ENCODE peak calls at places on chromosomes 2 and 18, in seven cellular contexts. One of them, this sample, is unnamed.

GRCh38 chr2:215579809-215580208 is 143.9 kb upstream of the FN1 start:
- DNase-seq in HCT116: no peak
- DNase-seq in SK-N-SH: no peak
- DNase-seq in HepG2: peak
- DNase-seq in GM12878: no peak
- DNase-seq in K562: no peak
- DNase-seq in H1: no peak
- DNase-seq in this sample: no peak

GRCh38 chr2:157305713-157306110 is 19.9 kb downstream of the ERMN start:
- DNase-seq in HCT116: no peak
- DNase-seq in SK-N-SH: no peak
- DNase-seq in HepG2: no peak
- DNase-seq in GM12878: no peak
- DNase-seq in K562: no peak
- DNase-seq in H1: no peak
- DNase-seq in this sample: no peak

GRCh38 chr2:65355190-65355831 is 77.1 kb downstream of the SPRED2 start:
- DNase-seq in HCT116: no peak
- DNase-seq in SK-N-SH: no peak
- DNase-seq in HepG2: no peak
- DNase-seq in GM12878: no peak
- DNase-seq in K562: no peak
- DNase-seq in H1: no peak
- DNase-seq in this sample: no peak

GRCh38 chr2:10344105-10345066 is 41.7 kb downstream of the HPCAL1 start:
- DNase-seq in HCT116: no peak
- DNase-seq in SK-N-SH: peak
- DNase-seq in HepG2: no peak
- DNase-seq in GM12878: no peak
- DNase-seq in K562: no peak
- DNase-seq in H1: no peak
- DNase-seq in this sample: no peak

GRCh38 chr2:9380702-9381628 is 42.4 kb downstream of the ITGB1BP1 start:
- DNase-seq in HCT116: peak
- DNase-seq in SK-N-SH: no peak
- DNase-seq in HepG2: peak
- DNase-seq in GM12878: no peak
- DNase-seq in K562: no peak
- DNase-seq in H1: no peak
- DNase-seq in this sample: no peak

GRCh38 chr2:202982779-202983491 is 31.7 kb upstream of the NBEAL1 start:
- DNase-seq in HCT116: no peak
- DNase-seq in SK-N-SH: no peak
- DNase-seq in HepG2: no peak
- DNase-seq in GM12878: no peak
- DNase-seq in K562: no peak
- DNase-seq in H1: no peak
- DNase-seq in this sample: no peak

GRCh38 chr18:12043811-12044210 is 49.8 kb upstream of the ANKRD62 start:
- DNase-seq in HCT116: no peak
- DNase-seq in SK-N-SH: no peak
- DNase-seq in HepG2: no peak
- DNase-seq in GM12878: no peak
- DNase-seq in K562: no peak
- DNase-seq in H1: no peak
- DNase-seq in this sample: no peak

GRCh38 chr18:9671214-9671613 is 36.9 kb upstream of the RAB31 start:
- DNase-seq in HCT116: no peak
- DNase-seq in SK-N-SH: no peak
- DNase-seq in HepG2: no peak
- DNase-seq in GM12878: no peak
- DNase-seq in K562: no peak
- DNase-seq in H1: no peak
- DNase-seq in this sample: no peak

GRCh38 chr2:43538034-43538670 is 57.7 kb downstream of the THADA start:
- DNase-seq in HCT116: no peak
- DNase-seq in SK-N-SH: no peak
- DNase-seq in HepG2: no peak
- DNase-seq in GM12878: no peak
- DNase-seq in K562: no peak
- DNase-seq in H1: no peak
- DNase-seq in this sample: no peak

GRCh38 chr2:99335911-99336779 is at the start of gene TXNDC9:
- DNase-seq in HCT116: peak
- DNase-seq in SK-N-SH: peak
- DNase-seq in HepG2: peak
- DNase-seq in GM12878: peak
- DNase-seq in K562: peak
- DNase-seq in H1: peak
- DNase-seq in this sample: peak

DNA sequence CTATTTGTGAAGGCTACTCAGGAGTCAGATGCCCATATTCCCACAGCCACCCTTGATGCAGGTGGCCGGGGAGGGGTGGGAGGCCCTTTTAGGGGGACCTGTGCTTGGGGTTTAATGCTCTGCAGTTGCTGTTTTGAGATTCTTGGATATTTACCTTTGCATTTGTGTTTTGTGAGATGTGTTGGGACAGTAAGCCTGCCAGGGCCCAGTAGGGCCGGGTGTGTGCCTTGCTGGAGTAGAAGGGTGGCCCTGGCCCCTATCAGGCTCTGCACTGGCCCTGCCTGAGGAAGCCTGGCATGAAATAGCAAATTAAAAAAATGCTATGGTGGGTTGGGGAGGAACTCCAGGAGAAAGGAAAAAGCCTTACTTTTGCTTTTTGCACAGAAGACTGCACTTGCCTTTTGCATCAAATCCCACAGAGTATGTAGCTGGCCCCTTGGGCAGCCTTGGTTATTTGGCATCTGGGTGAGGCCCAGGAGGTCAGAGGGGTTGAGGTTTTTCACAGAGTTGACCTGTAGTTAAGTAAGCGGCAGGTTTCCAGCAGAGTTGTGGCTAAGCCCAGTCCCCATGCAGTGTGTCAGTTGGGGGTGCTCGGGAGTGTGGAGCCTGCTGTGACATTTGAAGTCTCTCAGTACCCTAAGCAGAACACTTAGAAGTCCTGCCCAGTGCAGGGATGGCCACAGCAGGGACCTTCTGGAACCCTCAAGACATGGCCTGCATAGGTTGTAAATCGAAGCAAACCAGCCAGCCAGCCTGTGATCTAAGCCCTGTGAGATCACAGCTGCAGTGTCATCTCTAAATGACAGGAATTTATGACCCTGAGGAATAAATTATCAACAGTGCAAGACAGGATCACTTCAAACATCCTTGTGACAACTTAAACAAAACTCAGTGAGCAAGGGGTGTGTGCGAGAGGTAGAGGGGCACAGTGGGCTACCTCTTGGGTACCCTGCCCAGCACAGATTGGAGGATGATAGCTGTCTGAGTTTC is 68.8 kb downstream of the SH3RF3 start:
- DNase-seq in HCT116: no peak
- DNase-seq in SK-N-SH: no peak
- DNase-seq in HepG2: no peak
- DNase-seq in GM12878: no peak
- DNase-seq in K562: no peak
- DNase-seq in H1: no peak
- DNase-seq in this sample: no peak
- TF ChIP-seq JUND in HCT116: no peak
- TF ChIP-seq JUND in SK-N-SH: no peak
- TF ChIP-seq JUND in HepG2: no peak
- TF ChIP-seq JUND in GM12878: no peak
- TF ChIP-seq JUND in K562: no peak
- TF ChIP-seq JUND in H1: no peak
- TF ChIP-seq JUND in this sample: no peak

DNA sequence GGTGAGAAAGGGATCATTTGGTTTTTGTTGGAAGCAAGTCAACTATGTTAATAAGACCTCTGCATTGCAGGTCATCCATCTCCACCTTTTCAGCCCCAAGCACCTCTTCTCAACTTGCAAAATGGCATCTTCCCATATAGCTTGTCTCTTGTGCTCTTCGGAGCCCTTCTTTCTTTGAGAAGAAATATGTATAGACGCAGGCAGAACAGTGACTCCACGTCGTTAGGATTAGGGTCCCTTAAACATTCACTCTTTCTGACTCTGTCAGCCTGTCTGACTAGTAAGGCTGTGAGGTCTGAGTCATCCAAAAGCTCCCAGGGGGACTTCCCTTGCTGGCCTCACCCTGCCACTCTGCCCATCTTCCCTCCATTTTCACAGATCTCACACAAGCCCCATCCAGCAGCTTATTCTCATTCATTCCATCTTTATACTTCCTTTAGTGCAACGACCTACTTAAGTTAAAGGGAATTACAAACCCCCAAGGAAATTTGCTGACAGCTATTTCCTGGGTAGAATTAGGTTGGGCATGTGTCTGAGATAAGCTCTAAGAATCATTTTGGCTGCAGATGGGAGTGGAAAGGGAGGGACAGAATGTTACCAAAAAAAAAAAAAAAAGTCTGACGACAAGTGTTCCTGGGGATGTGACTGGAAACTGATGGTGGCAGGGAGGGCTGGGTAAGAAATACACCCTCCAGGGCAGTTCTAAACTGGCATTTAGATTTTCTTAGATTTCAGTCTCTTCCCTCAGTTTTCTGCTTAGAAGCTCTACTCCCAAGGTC is 37.7 kb upstream of the MEX3C start:
- DNase-seq in HCT116: no peak
- DNase-seq in SK-N-SH: no peak
- DNase-seq in HepG2: no peak
- DNase-seq in GM12878: no peak
- DNase-seq in K562: no peak
- DNase-seq in H1: no peak
- DNase-seq in this sample: no peak
- TF ChIP-seq JUND in HCT116: no peak
- TF ChIP-seq JUND in SK-N-SH: no peak
- TF ChIP-seq JUND in HepG2: no peak
- TF ChIP-seq JUND in GM12878: no peak
- TF ChIP-seq JUND in K562: no peak
- TF ChIP-seq JUND in H1: no peak
- TF ChIP-seq JUND in this sample: no peak

DNA sequence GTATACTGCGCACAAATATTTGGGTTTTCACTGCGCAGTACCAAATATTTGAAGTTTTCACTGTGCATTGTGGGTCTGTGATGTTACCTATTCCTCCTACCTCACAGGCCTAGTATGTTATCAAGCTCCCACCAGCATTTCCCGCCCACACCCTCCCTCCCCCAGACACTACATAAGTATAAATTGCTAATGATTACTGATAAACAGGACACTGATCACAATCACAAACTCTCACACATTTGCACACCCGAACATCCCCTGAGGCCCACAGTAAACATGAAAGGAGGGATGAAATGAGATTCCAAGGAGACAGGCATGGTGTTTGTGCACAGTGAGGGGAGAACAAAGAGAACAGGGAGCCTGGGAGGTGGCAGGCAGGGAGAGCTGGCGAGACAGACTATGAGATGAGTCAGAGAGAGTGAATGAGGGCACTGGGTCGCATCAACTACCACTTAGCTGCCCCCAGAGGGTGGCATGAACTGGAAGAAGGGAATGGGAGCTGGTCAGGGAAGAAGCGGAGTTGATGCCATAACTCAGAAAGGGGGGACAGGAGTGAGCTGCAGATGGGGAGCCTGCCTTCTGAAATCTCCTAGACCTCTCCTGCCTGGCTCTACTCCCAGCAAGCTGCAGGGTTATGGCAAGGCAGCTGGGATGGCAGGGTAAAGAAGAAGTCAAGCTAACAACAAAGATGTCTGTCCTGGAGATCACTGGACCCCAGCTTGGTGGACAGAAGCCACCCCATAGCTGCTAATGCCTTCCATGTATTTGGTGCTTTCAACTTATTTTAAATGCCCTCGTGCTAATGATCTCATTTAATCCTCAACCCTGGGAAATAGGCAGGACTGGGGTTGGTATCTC is 5.2 kb downstream of the KIF3C start:
- DNase-seq in HCT116: no peak
- DNase-seq in SK-N-SH: peak
- DNase-seq in HepG2: no peak
- DNase-seq in GM12878: no peak
- DNase-seq in K562: peak
- DNase-seq in H1: no peak
- DNase-seq in this sample: no peak
- TF ChIP-seq JUND in HCT116: no peak
- TF ChIP-seq JUND in SK-N-SH: peak
- TF ChIP-seq JUND in HepG2: no peak
- TF ChIP-seq JUND in GM12878: no peak
- TF ChIP-seq JUND in K562: no peak
- TF ChIP-seq JUND in H1: no peak
- TF ChIP-seq JUND in this sample: no peak

DNA sequence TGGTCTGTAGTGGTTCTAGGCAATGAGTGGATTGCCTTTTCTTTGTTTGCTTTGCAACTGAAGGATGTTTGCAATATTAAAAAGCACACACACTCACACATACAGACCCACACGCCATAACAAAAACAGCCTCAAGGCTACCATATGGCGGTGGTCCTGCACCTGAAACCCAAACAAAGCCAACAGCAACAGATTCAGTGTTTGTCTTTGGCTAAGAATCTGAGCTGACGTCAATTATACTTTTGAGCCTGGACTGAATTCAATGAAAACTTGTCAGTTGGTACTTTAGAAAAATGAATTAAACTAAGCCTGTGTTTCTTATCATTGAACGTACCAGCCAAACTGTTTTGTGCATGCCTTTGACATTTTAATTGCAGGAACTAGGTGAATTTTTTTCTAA is 65.0 kb upstream of the NYAP2 start:
- DNase-seq in HCT116: no peak
- DNase-seq in SK-N-SH: peak
- DNase-seq in HepG2: no peak
- DNase-seq in GM12878: no peak
- DNase-seq in K562: no peak
- DNase-seq in H1: no peak
- DNase-seq in this sample: peak
- TF ChIP-seq JUND in HCT116: no peak
- TF ChIP-seq JUND in SK-N-SH: no peak
- TF ChIP-seq JUND in HepG2: no peak
- TF ChIP-seq JUND in GM12878: no peak
- TF ChIP-seq JUND in K562: no peak
- TF ChIP-seq JUND in H1: no peak
- TF ChIP-seq JUND in this sample: no peak

GRCh38 chr2:235230809-235231601 is 262.8 kb upstream of the AGAP1 start:
- DNase-seq in HCT116: no peak
- DNase-seq in SK-N-SH: peak
- DNase-seq in HepG2: no peak
- DNase-seq in GM12878: no peak
- DNase-seq in K562: no peak
- DNase-seq in H1: no peak
- DNase-seq in this sample: no peak
- TF ChIP-seq JUND in HCT116: no peak
- TF ChIP-seq JUND in SK-N-SH: no peak
- TF ChIP-seq JUND in HepG2: no peak
- TF ChIP-seq JUND in GM12878: no peak
- TF ChIP-seq JUND in K562: no peak
- TF ChIP-seq JUND in H1: no peak
- TF ChIP-seq JUND in this sample: no peak